ENCODE peak calls at places on chromosomes 13 and 19, in five cellular contexts. E is stimulated activated CD4-positive, alpha-beta T cell treated with anti-CD3 and anti-CD28 coated beads, Interleukin-2, amount 100 ng/mL, for 24 hours; F is activated naive CD8-positive, alpha-beta T cell treated with anti-CD3 and anti-CD28 coated beads for 36 hours; C is activated T-cell treated with anti-CD3 and anti-CD28 coated beads for 1 hour; J is anterior cingulate cortex. P is an unnamed sample.

GRCh38 chr13:33152389-33152788 is 133.2 kb downstream of the STARD13 start:
- DNase-seq in C (no peak), E (no peak), F (no peak), J (no peak), P (no peak)

GRCh38 chr19:13154911-13155471 is 4.8 kb downstream of the IER2 start:
- DNase-seq in J (no peak), C (peak), E (peak), F (peak), P (peak)

GRCh38 chr19:4010808-4011110 is 3.2 kb downstream of the PIAS4 start:
- DNase-seq in J (no peak), C (no peak), F (no peak), E (no peak), P (no peak)

GRCh38 chr13:46648166-46648607 is 95.2 kb downstream of the LRCH1 start:
- DNase-seq in J (no peak), C (no peak), F (no peak), E (no peak), P (no peak)

GRCh38 chr19:34678421-34678820 is 943 bp downstream of the ZNF302 start:
- DNase-seq in E (no peak), J (no peak), C (no peak), F (no peak), P (no peak)

GRCh38 chr19:6287269-6287885 is 7.6 kb upstream of the MLLT1 start:
- DNase-seq in F (no peak), C (no peak), J (no peak), E (no peak), P (no peak)

GRCh38 chr19:34365463-34366401 is 736 bp downstream of the GPI start:
- DNase-seq in E (peak), F (no peak), C (no peak), J (peak), P (no peak)

GRCh38 chr19:1422943-1423342 is 15.3 kb upstream of the RPS15 start:
- DNase-seq in C (no peak), E (no peak), J (no peak), F (no peak), P (no peak)

GRCh38 chr13:44812818-44813217 is 176.5 kb downstream of the NUFIP1 start:
- DNase-seq in F (no peak), J (no peak), C (no peak), E (no peak), P (no peak)

GRCh38 chr19:10339380-10339960 is at the start of gene ICAM3:
- DNase-seq in F (peak), E (peak), C (peak), J (no peak), P (no peak)

GRCh38 chr19:44684892-44685847 is 13.8 kb upstream of the CEACAM16 start:
- DNase-seq in J (no peak), C (no peak), F (peak), E (no peak), P (no peak)

GRCh38 chr19:5654931-5655330 is 25.4 kb downstream of the MICOS13 start:
- DNase-seq in C (no peak), E (no peak), F (no peak), J (no peak), P (no peak)

GRCh38 chr19:1300744-1301490 is 15.2 kb downstream of the EFNA2 start:
- DNase-seq in J (no peak), C (no peak), F (no peak), E (no peak), P (no peak)

GRCh38 chr19:38877781-38878574 is at the start of gene RINL:
- DNase-seq in E (peak), J (no peak), C (peak), F (peak), P (peak)

GRCh38 chr19:4089400-4089908 is 22.8 kb upstream of the ZBTB7A start:
- DNase-seq in C (peak), J (no peak), F (peak), E (peak), P (peak)

GRCh38 chr19:17999685-18000479 is 8.1 kb upstream of the ARRDC2 start:
- DNase-seq in J (no peak), F (no peak), C (no peak), E (no peak), P (no peak)

GRCh38 chr19:48741222-48741999 is 1.0 kb upstream of the RASIP1 start:
- DNase-seq in E (peak), J (no peak), F (peak), C (no peak), P (no peak)

GRCh38 chr13:43300817-43301216 is 277.4 kb downstream of the DNAJC15 start:
- DNase-seq in J (no peak), E (no peak), F (no peak), C (no peak), P (no peak)

GRCh38 chr13:107650081-107650701 is 565.1 kb downstream of the LIG4 start:
- DNase-seq in C (no peak), F (peak), E (peak), J (peak), P (no peak)